ENCODE peak calls at places on chromosomes 6 and 20, in seven cellular contexts. B is NCI-H1694 treated with DMSO at 0.1 percent for 48 hours; D is hypothalamus; V is A673; H is fibroblast of villous mesenchyme; J is activated CD4-positive, CD25-positive, alpha-beta regulatory T cell; T is mammary epithelial cell. Z is an unnamed sample.

GRCh38 chr20:51019598-51020592 is 3.0 kb downstream of the KCNG1 start:
- DNase-seq in B (no peak), D (no peak), V (no peak), H (no peak), J (no peak), T (peak; percentile 41), Z (no peak)

GRCh38 chr20:3071610-3072529 is at the start of gene OXT:
- DNase-seq in B (no peak), D (no peak), V (no peak), H (no peak), J (peak; percentile 53), T (no peak), Z (no peak)

GRCh38 chr6:28542440-28543293 is 17.0 kb downstream of the GPX5 start:
- DNase-seq in B (peak; percentile 76), D (no peak), V (peak; percentile 90), H (peak; percentile 71), J (no peak), T (peak; percentile 95), Z (peak; percentile 89)

GRCh38 chr6:106069478-106069877 is 16.7 kb upstream of the PRDM1 start:
- DNase-seq in B (peak; percentile 82), D (no peak), V (peak; percentile 53), H (peak; percentile 72), J (no peak), T (peak; percentile 83), Z (no peak)

GRCh38 chr6:73388800-73389512 is 5.7 kb upstream of the DDX43 start:
- DNase-seq in B (no peak), D (peak; percentile 7), V (peak; percentile 81), H (peak; percentile 54), J (no peak), T (peak; percentile 63), Z (peak; percentile 12)

GRCh38 chr6:33392168-33392947 is 735 bp downstream of the KIFC1 start:
- DNase-seq in B (peak; percentile 41), D (no peak), V (peak; percentile 42), H (peak; percentile 28), J (no peak), T (no peak), Z (no peak)

GRCh38 chr6:25753079-25753478 is 1.5 kb upstream of the SLC17A4 start:
- DNase-seq in B (no peak), D (no peak), V (no peak), H (no peak), J (no peak), T (no peak), Z (no peak)

GRCh38 chr6:75280131-75280855 is 4.3 kb downstream of the TMEM30A start:
- DNase-seq in B (no peak), D (no peak), V (no peak), H (peak; percentile 54), J (no peak), T (no peak), Z (no peak)

GRCh38 chr6:53130891-53131290 is 17.8 kb downstream of the GCM1 start:
- DNase-seq in B (no peak), D (no peak), V (no peak), H (no peak), J (no peak), T (no peak), Z (no peak)

GRCh38 chr6:164005312-164005711 is 590.8 kb downstream of the QKI start:
- DNase-seq in B (no peak), D (no peak), V (no peak), H (no peak), J (no peak), T (no peak), Z (no peak)

GRCh38 chr20:25462166-25462565 is 54.7 kb downstream of the GINS1 start:
- DNase-seq in B (no peak), D (no peak), V (no peak), H (no peak), J (no peak), T (no peak), Z (no peak)

GRCh38 chr6:110656492-110656891 is 158.8 kb downstream of the CDK19 start:
- DNase-seq in B (no peak), D (no peak), V (no peak), H (no peak), J (no peak), T (peak; percentile 73), Z (no peak)

Z was measured in NCI-H1930.